ENCODE peak calls at places on chromosome 3, in five cellular contexts. J is neural progenitor cell, G is tibial artery, F is lower lobe of right lung, N is IMR-90. H is an unnamed sample.

GRCh38 chr3:45145223-45145622 is 955 bp downstream of the CDCP1 start:
- DNase-seq in G (no peak), J (no peak), F (no peak), N (no peak), H (no peak)

GRCh38 chr3:34260991-34261365 is 462.5 kb downstream of the PDCD6IP start:
- DNase-seq in J (no peak), N (no peak), F (no peak), G (no peak), H (no peak)

GRCh38 chr3:180414157-180414556 is 187.8 kb upstream of the TTC14 start:
- DNase-seq in G (no peak), F (no peak), N (no peak), J (no peak), H (no peak)

GRCh38 chr3:88113311-88114162 is 36.2 kb upstream of the C3orf38 start:
- DNase-seq in N (peak), G (peak), J (peak), F (no peak), H (peak)

GRCh38 chr3:39255503-39256325 is 24.1 kb downstream of the CX3CR1 start:
- DNase-seq in G (peak), J (no peak), F (peak), N (no peak), H (no peak)

GRCh38 chr3:59424268-59425010 is 374.6 kb upstream of the CFAP20DC start:
- DNase-seq in N (peak), G (no peak), F (no peak), J (no peak), H (peak)

GRCh38 chr3:30140356-30140755 is 466.0 kb upstream of the TGFBR2 start:
- DNase-seq in F (no peak), G (no peak), N (no peak), J (no peak), H (no peak)

GRCh38 chr3:117165611-117166051 is 456.1 kb downstream of the TUSC7 start:
- DNase-seq in F (no peak), N (peak), J (peak), G (no peak), H (no peak)

GRCh38 chr3:14125193-14126016 is 553 bp downstream of the TMEM43 start:
- DNase-seq in F (peak), J (peak), G (peak), N (peak), H (peak)

GRCh38 chr3:4492240-4493007 is 724 bp upstream of the ITPR1 start:
- DNase-seq in N (peak), J (peak), G (peak), F (peak), H (peak)

GRCh38 chr3:171194965-171195364 is 168.4 kb upstream of the SLC2A2 start:
- DNase-seq in G (no peak), J (no peak), F (no peak), N (no peak), H (no peak)

GRCh38 chr3:4900298-4900697 is 78.9 kb upstream of the BHLHE40 start:
- DNase-seq in F (no peak), N (no peak), J (no peak), G (no peak), H (no peak)

GRCh38 chr3:34005886-34006285 is 207.5 kb downstream of the PDCD6IP start:
- DNase-seq in G (no peak), J (no peak), F (no peak), N (peak), H (peak)

GRCh38 chr3:172024679-172025078 is 14.7 kb upstream of the FNDC3B start:
- DNase-seq in N (no peak), G (no peak), F (no peak), J (no peak), H (no peak)

GRCh38 chr3:55486101-55486856 is 827 bp downstream of the WNT5A start:
- DNase-seq in G (no peak), F (peak), J (peak), N (peak), H (peak)

GRCh38 chr3:125061170-125061569 is 5.4 kb upstream of the HEG1 start:
- DNase-seq in J (no peak), N (peak), F (no peak), G (peak), H (peak)

GRCh38 chr3:72820405-72820804 is 27.8 kb downstream of the SHQ1 start:
- DNase-seq in J (no peak), G (no peak), F (no peak), N (peak), H (peak)

GRCh38 chr3:49553690-49554634 is at the start of gene BSN:
- DNase-seq in N (peak), J (peak), G (peak), F (peak), H (peak)

GRCh38 chr3:128383316-128384235 is 83.1 kb downstream of the DNAJB8 start:
- DNase-seq in F (peak), G (peak), J (no peak), N (peak), H (peak)

GRCh38 chr3:113091417-113091816 is 100.6 kb downstream of the GTPBP8 start:
- DNase-seq in F (no peak), J (no peak), N (no peak), G (no peak), H (no peak)

GRCh38 chr3:113730550-113730949 is 15.5 kb downstream of the NAA50 start:
- DNase-seq in J (no peak), F (no peak), G (no peak), N (no peak), H (no peak)

GRCh38 chr3:50242371-50242770 is 6.4 kb downstream of the GNAI2 start:
- DNase-seq in J (no peak), N (no peak), G (no peak), F (no peak), H (no peak)

GRCh38 chr3:152834354-152835310 is at the start of gene P2RY1:
- DNase-seq in F (peak), J (peak), G (peak), N (peak), H (peak)

GRCh38 chr3:140316461-140316860 is 361.4 kb upstream of the TRIM42 start:
- DNase-seq in F (no peak), J (no peak), N (no peak), G (no peak), H (no peak)

GRCh38 chr3:119924111-119925094 is 142.5 kb downstream of the NR1I2 start:
- DNase-seq in F (no peak), G (no peak), J (no peak), N (no peak), H (no peak)

GRCh38 chr3:170632780-170633179 is 46.9 kb upstream of the SLC7A14 start:
- DNase-seq in N (no peak), F (no peak), G (no peak), J (no peak), H (no peak)

GRCh38 chr3:42440924-42441323 is 30.5 kb upstream of the LYZL4 start:
- DNase-seq in N (no peak), G (no peak), F (no peak), J (peak), H (no peak)

DNA sequence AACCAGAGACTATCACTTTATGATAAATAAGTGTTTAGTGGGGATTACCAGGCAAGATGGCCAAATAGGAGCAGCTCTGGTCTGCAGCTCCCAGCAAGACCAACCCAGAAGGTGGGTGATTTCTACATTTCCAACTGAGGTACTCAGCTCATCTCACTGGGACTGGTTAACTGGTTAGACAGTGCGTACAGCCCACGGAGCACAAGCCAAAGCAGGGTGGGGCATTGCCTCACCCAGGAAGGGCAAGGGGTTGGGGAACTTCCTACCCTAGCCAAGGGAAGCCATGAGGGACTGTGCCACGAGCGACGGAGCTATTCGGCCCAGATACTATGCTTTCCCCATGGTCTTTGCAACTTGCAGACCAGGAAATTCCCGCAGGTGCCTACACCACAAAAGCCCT is 171.0 kb downstream of the CTNNB1 start:
- DNase-seq in G (no peak), J (no peak), F (no peak), N (no peak), H (no peak)
- TF ChIP-seq CTCF in G (no peak), J (no peak), F (no peak), N (no peak), H (no peak)

GRCh38 chr3:9397911-9398714 is 698 bp downstream of the SETD5 start:
- DNase-seq in J (peak), F (peak), N (peak), G (peak), H (peak)

GRCh38 chr3:9398715-9399708 is 1.6 kb downstream of the SETD5 start:
- DNase-seq in F (no peak), G (no peak), J (peak), N (peak), H (peak)

GRCh38 chr3:9396632-9397330 is 634 bp upstream of the SETD5 start:
- DNase-seq in J (peak), F (peak), N (peak), G (peak), H (peak)

GRCh38 chr3:9396301-9396631 is 1.1 kb upstream of the SETD5 start:
- DNase-seq in J (peak), N (peak), G (peak), F (peak), H (peak)

GRCh38 chr3:9397331-9397910 is at the start of gene SETD5:
- DNase-seq in N (peak), G (peak), J (peak), F (peak), H (peak)
- H3K4me3 ChIP-seq in N (peak), G (peak), J (peak), F (peak), H (peak)

GRCh38 chr3:31448882-31449243 is 83.9 kb upstream of the STT3B start:
- DNase-seq in G (no peak), N (no peak), J (no peak), F (no peak), H (no peak)
- TF ChIP-seq CTCF in G (no peak), N (no peak), J (no peak), F (no peak), H (no peak)

GRCh38 chr3:43723121-43723734 is 32.5 kb downstream of the ABHD5 start:
- DNase-seq in J (no peak), G (no peak), N (peak), F (no peak), H (peak)
- H3K4me3 ChIP-seq in J (no peak), G (no peak), N (no peak), F (no peak), H (no peak)

GRCh38 chr3:145812396-145812795 is 348.6 kb downstream of the PLOD2 start:
- DNase-seq in N (no peak), J (no peak), F (no peak), G (no peak), H (no peak)

DNA sequence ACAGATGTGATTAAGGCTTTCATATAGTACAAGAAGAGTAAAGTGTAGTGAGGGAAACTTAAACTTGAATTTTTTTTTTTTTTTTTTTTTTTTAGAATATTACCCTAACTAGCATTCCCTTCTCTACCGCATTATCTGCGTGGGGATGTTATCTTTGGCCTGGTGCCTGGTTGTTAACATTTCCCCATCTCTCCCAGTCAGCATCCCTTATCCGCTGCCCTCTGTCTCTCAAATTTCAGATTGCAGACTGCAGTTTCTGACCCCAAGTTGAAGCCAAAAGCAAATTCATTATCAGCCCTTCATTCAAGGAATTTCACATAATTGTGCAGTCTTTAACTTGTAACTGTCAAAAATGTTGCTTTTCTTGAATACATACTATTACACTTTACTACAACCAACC is 353.0 kb downstream of the PLOD2 start:
- DNase-seq in G (no peak), J (peak), N (peak), F (no peak), H (peak)
- TF ChIP-seq CTCF in G (no peak), J (peak), N (no peak), F (peak), H (peak)

GRCh38 chr3:160450846-160451245 is 1.3 kb upstream of the TRIM59 start:
- DNase-seq in F (no peak), J (no peak), N (peak), G (no peak), H (peak)

GRCh38 chr3:160447544-160447943 is 2.0 kb downstream of the TRIM59 start:
- DNase-seq in N (peak), G (no peak), J (no peak), F (no peak), H (peak)

GRCh38 chr3:160446522-160447056 is 3.0 kb downstream of the TRIM59 start:
- DNase-seq in F (no peak), J (no peak), N (no peak), G (no peak), H (no peak)

GRCh38 chr3:160449660-160450598 is at the start of gene TRIM59:
- DNase-seq in N (peak), F (peak), G (peak), J (peak), H (peak)

DNA sequence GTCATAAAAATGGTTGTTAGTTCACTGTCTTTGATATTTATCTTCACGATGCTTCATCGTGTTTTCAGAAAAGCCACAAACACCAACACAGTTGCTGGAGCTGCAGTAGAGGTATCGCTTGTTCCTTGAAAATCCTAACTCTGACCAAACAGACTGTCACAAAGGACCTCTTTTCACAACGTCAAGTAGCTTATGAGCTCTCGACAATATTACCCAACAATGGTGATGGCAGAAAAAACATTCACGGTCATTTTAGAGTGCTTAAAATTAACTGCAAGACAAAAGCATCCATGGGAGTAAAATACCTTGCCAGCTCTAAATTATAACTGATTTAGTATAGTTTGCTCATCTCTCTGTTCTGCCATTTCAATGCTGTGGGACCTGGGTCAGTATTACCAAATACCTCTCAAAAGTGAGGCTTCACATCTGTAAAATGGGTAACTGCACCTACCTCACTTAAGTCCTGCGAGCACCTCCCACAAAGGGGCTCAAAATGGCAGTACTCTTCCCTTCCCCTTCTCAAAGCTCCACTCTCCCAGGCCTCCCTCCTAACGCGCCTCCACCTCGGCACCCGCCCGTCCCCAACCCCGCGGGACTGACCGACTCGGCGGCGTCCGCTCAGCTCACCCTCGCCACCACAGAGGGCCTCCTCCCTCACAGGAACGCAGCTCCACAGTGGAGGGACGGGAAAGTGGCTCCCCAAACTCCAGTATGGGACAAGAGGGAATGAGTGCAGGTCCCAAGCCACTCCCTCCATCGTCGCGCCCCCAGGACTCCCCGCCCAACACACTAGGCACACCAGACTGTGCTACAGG is 534 bp downstream of the TRIM59 start:
- DNase-seq in F (no peak), N (peak), J (peak), G (no peak), H (peak)
- H3K4me3 ChIP-seq in F (peak), N (peak), J (peak), G (peak), H (peak)

DNA sequence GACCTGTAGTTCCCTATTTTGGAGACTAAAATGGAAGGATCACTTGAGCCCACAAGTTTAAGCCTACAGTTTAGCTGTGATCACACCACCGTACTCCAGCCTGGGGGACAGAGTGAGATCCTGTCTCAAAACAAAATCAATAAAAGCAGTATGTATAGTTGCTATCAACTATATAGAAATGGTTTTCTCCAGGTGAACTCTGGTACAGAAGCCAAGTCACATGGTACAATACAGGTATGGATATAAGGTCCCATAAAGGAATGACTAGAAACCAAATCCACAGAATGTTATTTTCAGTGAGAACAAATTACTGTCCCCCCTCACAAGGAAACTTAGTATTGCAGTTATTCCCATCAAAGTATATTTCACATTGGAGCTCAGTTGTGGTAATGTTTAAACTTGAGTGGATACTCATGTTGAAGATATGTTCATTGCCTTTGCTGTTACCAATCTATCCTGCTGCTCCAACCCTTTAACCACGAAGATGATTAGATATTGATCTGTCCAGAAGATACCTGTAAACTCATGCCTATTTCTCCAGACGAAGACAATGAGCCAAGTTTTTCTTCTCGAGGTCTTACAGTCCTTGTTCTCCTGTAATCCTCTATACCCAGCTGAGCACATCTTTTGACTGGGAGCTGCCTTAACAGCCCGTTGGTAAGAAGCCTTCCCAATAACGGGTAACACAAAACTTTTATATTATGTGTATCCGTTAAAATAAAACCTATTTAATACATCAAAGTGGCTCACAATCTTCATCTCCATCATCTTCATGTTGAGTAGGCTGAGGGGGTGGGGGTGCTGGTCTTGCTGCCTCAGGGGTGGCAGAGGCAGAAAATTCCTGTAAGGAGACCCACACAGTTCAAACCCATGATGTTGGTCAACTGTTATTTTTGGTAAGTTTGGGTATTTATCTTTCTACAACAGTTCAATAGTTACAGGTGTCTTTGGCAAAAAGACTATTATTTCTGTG is 24.6 kb downstream of the TRA2B start:
- DNase-seq in N (no peak), G (no peak), F (no peak), J (no peak), H (no peak)
- TF ChIP-seq CTCF in N (no peak), G (no peak), F (no peak), J (no peak), H (no peak)